ENCODE peak calls at places on chromosomes 1 and 21, in six cellular contexts. F is H9, Q is IMR-90, Y is H1, O is mesenchymal stem cell, T is trophoblast cell. D is an unnamed sample.

GRCh38 chr21:25834376-25834775 is 99.6 kb downstream of the GABPA start:
- DNase-seq in F (no peak), Q (no peak), Y (no peak), O (no peak), T (no peak), D (no peak)

GRCh38 chr1:165862448-165862847 is 35.0 kb downstream of the UCK2 start:
- DNase-seq in F (no peak), Q (no peak), Y (no peak), O (no peak), T (no peak), D (no peak)

GRCh38 chr21:44455524-44456206 is 355 bp downstream of the LRRC3 start:
- DNase-seq in F (peak; percentile 56), Q (no peak), Y (peak; percentile 69), O (peak; percentile 20), T (peak; percentile 28), D (peak; percentile 42)

GRCh38 chr1:204426035-204426436 is 14.4 kb upstream of the PPP1R15B start:
- DNase-seq in F (no peak), Q (peak; percentile 89), Y (no peak), O (peak; percentile 70), T (peak; percentile 85), D (no peak)

GRCh38 chr1:30522031-30523004 is 201.1 kb downstream of the MATN1 start:
- DNase-seq in F (no peak), Q (peak; percentile 8), Y (peak; percentile 31), O (no peak), T (no peak), D (no peak)

GRCh38 chr1:18400347-18401102 is 80.2 kb upstream of the KLHDC7A start:
- DNase-seq in F (no peak), Q (no peak), Y (no peak), O (no peak), T (no peak), D (no peak)

GRCh38 chr1:183699643-183700160 is 46.6 kb upstream of the APOBEC4 start:
- DNase-seq in F (no peak), Q (peak; percentile 40), Y (no peak), O (peak; percentile 44), T (peak; percentile 70), D (no peak)

GRCh38 chr1:58011978-58012377 is 534.5 kb downstream of the OMA1 start:
- DNase-seq in F (no peak), Q (peak; percentile 1), Y (no peak), O (no peak), T (no peak), D (no peak)

GRCh38 chr1:159088050-159088449 is 11.5 kb upstream of the AIM2 start:
- DNase-seq in F (no peak), Q (peak; percentile 78), Y (no peak), O (peak; percentile 43), T (no peak), D (no peak)

GRCh38 chr1:78047131-78047530 is 1.4 kb downstream of the GIPC2 start:
- DNase-seq in F (no peak), Q (no peak), Y (no peak), O (no peak), T (no peak), D (no peak)

GRCh38 chr1:208179303-208179702 is 64.9 kb downstream of the PLXNA2 start:
- DNase-seq in F (no peak), Q (no peak), Y (no peak), O (no peak), T (peak; percentile 89), D (no peak)

GRCh38 chr1:205582471-205583291 is 49.1 kb downstream of the ELK4 start:
- DNase-seq in F (peak; percentile 20), Q (no peak), Y (no peak), O (no peak), T (no peak), D (no peak)

GRCh38 chr21:41379901-41380300 is 18.1 kb downstream of the MX2 start:
- DNase-seq in F (no peak), Q (no peak), Y (no peak), O (no peak), T (no peak), D (no peak)

GRCh38 chr1:156875067-156875615 is 14.5 kb downstream of the NTRK1 start:
- DNase-seq in F (no peak), Q (no peak), Y (no peak), O (no peak), T (no peak), D (no peak)

GRCh38 chr1:89454845-89455521 is 69.6 kb upstream of the LRRC8B start:
- DNase-seq in F (no peak), Q (peak; percentile 44), Y (peak; percentile 52), O (peak; percentile 58), T (peak; percentile 76), D (peak; percentile 36)

GRCh38 chr1:159945483-159946241 is at the start of gene IGSF9:
- DNase-seq in F (peak; percentile 97), Q (peak; percentile 49), Y (peak; percentile 96), O (peak; percentile 62), T (peak; percentile 74), D (peak; percentile 93)

GRCh38 chr1:145706282-145706681 is 886 bp downstream of the PDZK1 start:
- DNase-seq in F (no peak), Q (peak; percentile 59), Y (no peak), O (no peak), T (peak; percentile 99), D (no peak)

GRCh38 chr1:112247971-112248370 is 148.0 kb upstream of the CTTNBP2NL start:
- DNase-seq in F (no peak), Q (no peak), Y (no peak), O (no peak), T (no peak), D (no peak)

GRCh38 chr1:220249522-220249921 is 22.7 kb downstream of the RAB3GAP2 start:
- DNase-seq in F (no peak), Q (no peak), Y (no peak), O (no peak), T (no peak), D (no peak)

GRCh38 chr1:181452746-181453145 is 30.6 kb upstream of the CACNA1E start:
- DNase-seq in F (no peak), Q (no peak), Y (no peak), O (no peak), T (no peak), D (no peak)

GRCh38 chr1:2091611-2092604 is 41.7 kb downstream of the PRKCZ start:
- DNase-seq in F (peak; percentile 82), Q (no peak), Y (peak; percentile 92), O (no peak), T (peak; percentile 55), D (peak; percentile 42)

GRCh38 chr1:200427744-200428143 is 17.9 kb upstream of the ZNF281 start:
- DNase-seq in F (no peak), Q (no peak), Y (no peak), O (no peak), T (no peak), D (no peak)

GRCh38 chr21:35428489-35428888 is 379.4 kb upstream of the RUNX1 start:
- DNase-seq in F (no peak), Q (no peak), Y (no peak), O (peak; percentile 47), T (no peak), D (no peak)

GRCh38 chr1:210291088-210291487 is 37.6 kb upstream of the HHAT start:
- DNase-seq in F (no peak), Q (no peak), Y (no peak), O (no peak), T (no peak), D (no peak)

GRCh38 chr1:222018051-222018450 is 276.2 kb upstream of the DUSP10 start:
- DNase-seq in F (no peak), Q (no peak), Y (no peak), O (no peak), T (no peak), D (no peak)

GRCh38 chr1:91805343-91805801 is 80.6 kb downstream of the TGFBR3 start:
- DNase-seq in F (no peak), Q (no peak), Y (no peak), O (no peak), T (peak; percentile 22), D (no peak)

GRCh38 chr21:37535672-37536071 is 169.1 kb downstream of the DYRK1A start:
- DNase-seq in F (no peak), Q (no peak), Y (no peak), O (no peak), T (no peak), D (no peak)

DNA sequence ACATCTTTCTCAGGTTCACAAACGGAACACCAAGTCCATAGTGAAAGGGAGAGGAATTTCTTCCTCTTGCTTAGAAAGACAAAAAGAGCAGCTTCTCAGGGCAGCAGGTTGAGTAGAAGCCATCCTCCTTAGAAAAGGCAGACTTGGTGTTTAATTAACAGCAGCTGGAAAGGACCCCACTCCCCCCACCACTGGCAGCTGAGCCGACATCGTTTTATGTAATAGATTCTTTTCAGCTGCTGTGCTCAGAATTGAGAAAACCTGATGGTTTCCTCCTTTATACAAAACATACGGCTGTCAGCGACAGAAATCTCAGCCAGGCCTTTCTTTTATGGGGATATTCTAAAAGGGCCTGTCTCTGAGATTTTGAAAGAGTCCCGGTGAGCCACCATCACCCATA is 49.8 kb downstream of the MAN1C1 start:
- DNase-seq in F (no peak), Q (no peak), Y (no peak), O (no peak), T (no peak), D (no peak)
- H3K27me3 ChIP-seq in F (no peaks in the 10 kb centered on the region), Q (no peaks in the 10 kb centered on the region), Y (no peaks in the 10 kb centered on the region), O (no peaks in the 10 kb centered on the region), T (no peaks in the 10 kb centered on the region), D (no peaks in the 10 kb centered on the region)

DNA sequence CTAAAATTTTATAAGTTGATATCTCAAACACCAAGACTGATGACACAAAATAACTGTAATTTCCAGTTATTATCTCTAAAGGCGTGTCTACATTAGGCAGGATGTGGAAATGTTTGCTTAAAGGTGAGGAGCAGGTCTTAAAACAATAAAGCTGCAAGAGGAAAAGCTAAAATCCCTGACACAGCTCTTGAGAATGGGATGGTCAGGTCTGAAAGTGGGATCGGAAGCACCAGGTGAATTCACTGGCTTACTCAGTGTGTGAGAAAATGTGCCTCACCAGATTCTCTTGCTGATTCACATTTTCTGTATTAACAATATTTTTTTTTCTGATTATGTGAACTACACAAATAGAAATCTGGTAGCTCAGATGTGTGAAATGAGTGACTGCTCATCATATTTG is 421.9 kb upstream of the ADAMTS5 start:
- DNase-seq in F (no peak), Q (no peak), Y (no peak), O (no peak), T (no peak), D (no peak)
- H4K91ac ChIP-seq in F (no peak overlapping the region), Q (no peak overlapping the region), Y (no peak overlapping the region), O (no peak overlapping the region), T (no peak overlapping the region), D (no peak overlapping the region)

GRCh38 chr21:15011967-15012366 is 52.8 kb downstream of the NRIP1 start:
- DNase-seq in F (no peak), Q (no peak), Y (no peak), O (no peak), T (no peak), D (no peak)

GRCh38 chr21:15009964-15010363 is 54.8 kb downstream of the NRIP1 start:
- DNase-seq in F (no peak), Q (peak; percentile 91), Y (no peak), O (no peak), T (peak; percentile 55), D (no peak)

GRCh38 chr21:15014220-15014619 is 50.6 kb downstream of the NRIP1 start:
- DNase-seq in F (no peak), Q (peak; percentile 41), Y (no peak), O (no peak), T (no peak), D (no peak)

GRCh38 chr21:15007716-15008296 is 57.0 kb downstream of the NRIP1 start:
- DNase-seq in F (no peak), Q (no peak), Y (no peak), O (no peak), T (no peak), D (no peak)

GRCh38 chr21:15010645-15011044 is 54.2 kb downstream of the NRIP1 start:
- DNase-seq in F (no peak), Q (peak; percentile 50), Y (no peak), O (peak; percentile 71), T (peak; percentile 36), D (no peak)
- H3K9ac ChIP-seq in F (no peak overlapping the region), Q (peak overlapping the region; percentile 68), Y (no peak overlapping the region), O (no peak overlapping the region), T (no peak overlapping the region), D (no peak overlapping the region)

GRCh38 chr1:4084896-4085295 is 184.8 kb upstream of the C1orf174 start:
- DNase-seq in F (no peak), Q (no peak), Y (no peak), O (no peak), T (no peak), D (no peak)
- H3K27me3 ChIP-seq in F (no peaks in the 10 kb centered on the region), Q (no peaks in the 10 kb centered on the region), Y (no peaks in the 10 kb centered on the region), O (no peaks in the 10 kb centered on the region), T (no peaks in the 10 kb centered on the region), D (no peaks in the 10 kb centered on the region)

D was measured in neuronal stem cell.